ENCODE peak calls at places on chromosomes 4 and X, in five cellular contexts. K is MCF 10A; O is naive thymus-derived CD8-positive, alpha-beta T cell; B is pons; S is GM04503. Y is an unnamed sample.

GRCh38 chr4:24471623-24472510 is 112.5 kb downstream of the DHX15 start:
- DNase-seq in K (no peak), O (no peak), B (no peak), S (no peak), Y (peak)

GRCh38 chrX:93868289-93868985 is 194.4 kb downstream of the FAM133A start:
- DNase-seq in K (peak), O (no peak), B (no peak), S (no peak), Y (no peak)

GRCh38 chrX:11557120-11557519 is 108.6 kb downstream of the ARHGAP6 start:
- DNase-seq in K (peak), O (no peak), B (no peak), S (peak), Y (peak)

GRCh38 chrX:119223784-119224183 is 12.3 kb upstream of the PGRMC1 start:
- DNase-seq in K (no peak), O (no peak), B (no peak), S (no peak), Y (no peak)

GRCh38 chr4:187565416-187565815 is 430.2 kb upstream of the ZFP42 start:
- DNase-seq in K (no peak), O (no peak), B (no peak), S (no peak), Y (no peak)

GRCh38 chr4:94507281-94507680 is 55.5 kb downstream of the PDLIM5 start:
- DNase-seq in K (no peak), O (no peak), B (no peak), S (no peak), Y (no peak)

GRCh38 chrX:111444881-111445280 is 32.9 kb upstream of the DCX start:
- DNase-seq in K (no peak), O (no peak), B (no peak), S (no peak), Y (no peak)

GRCh38 chr4:116016201-116016600 is 902.8 kb upstream of the NDST4 start:
- DNase-seq in K (peak), O (no peak), B (no peak), S (no peak), Y (peak)

GRCh38 chrX:21932277-21932996 is 8.1 kb upstream of the SMS start:
- DNase-seq in K (peak), O (no peak), B (no peak), S (peak), Y (peak)

GRCh38 chrX:7690842-7691241 is 152.1 kb upstream of the VCX start:
- DNase-seq in K (no peak), O (no peak), B (no peak), S (no peak), Y (no peak)

GRCh38 chr4:102640669-102641068 is 120.1 kb downstream of the MANBA start:
- DNase-seq in K (no peak), O (no peak), B (no peak), S (no peak), Y (no peak)

GRCh38 chr4:124060261-124060918 is 652.1 kb downstream of the ANKRD50 start:
- DNase-seq in K (peak), O (no peak), B (peak), S (peak), Y (no peak)

GRCh38 chr4:154985673-154986072 is 204.6 kb downstream of the RBM46 start:
- DNase-seq in K (peak), O (no peak), B (no peak), S (no peak), Y (no peak)

GRCh38 chrX:26138043-26138442 is at the start of gene MAGEB18:
- DNase-seq in K (no peak), O (no peak), B (no peak), S (no peak), Y (no peak)

GRCh38 chrX:154525606-154526490 is 9.8 kb upstream of the FAM3A start:
- DNase-seq in K (no peak), O (no peak), B (no peak), S (no peak), Y (no peak)

GRCh38 chrX:94121799-94122198 is 447.8 kb downstream of the FAM133A start:
- DNase-seq in K (no peak), O (no peak), B (no peak), S (no peak), Y (no peak)

GRCh38 chrX:39998636-39999406 is 98.9 kb downstream of the BCOR start:
- DNase-seq in K (no peak), O (no peak), B (no peak), S (no peak), Y (peak)

GRCh38 chr4:92182006-92182735 is 121.6 kb upstream of the GRID2 start:
- DNase-seq in K (no peak), O (no peak), B (no peak), S (no peak), Y (no peak)

GRCh38 chr4:121484633-121485032 is 103.8 kb upstream of the QRFPR start:
- DNase-seq in K (peak), O (no peak), B (no peak), S (peak), Y (peak)

GRCh38 chrX:18146009-18146408 is 74.7 kb downstream of the BEND2 start:
- DNase-seq in K (no peak), O (no peak), B (no peak), S (no peak), Y (no peak)

GRCh38 chrX:68438575-68438974 is 5.3 kb upstream of the OPHN1 start:
- DNase-seq in K (peak), O (no peak), B (no peak), S (no peak), Y (no peak)